ENCODE peak calls at places on chromosomes 11 and 22, in ten cellular contexts. One of them, this sample, is unnamed.
A peak's percentile ranks its signal among the peaks of the same experiment; 100 is the strongest.

GRCh38 chr11:19931141-19931767 is 218.6 kb downstream of the NAV2 start:
- DNase-seq in tibial nerve: no peak
- DNase-seq in stomach: no peak
- DNase-seq in spleen: no peak
- DNase-seq in prostate gland: no peak
- DNase-seq in transverse colon: no peak
- DNase-seq in heart left ventricle: no peak
- DNase-seq in A549: no peak
- DNase-seq in ovary: peak; percentile 42
- DNase-seq in body of pancreas: no peak
- DNase-seq in this sample: peak; percentile 42

GRCh38 chr11:123251656-123252344 is 56.8 kb upstream of the CLMP start:
- DNase-seq in ovary: peak; percentile 72
- DNase-seq in body of pancreas: peak; percentile 20
- DNase-seq in prostate gland: no peak
- DNase-seq in A549: no peak
- DNase-seq in heart left ventricle: peak; percentile 31
- DNase-seq in tibial nerve: peak; percentile 42
- DNase-seq in spleen: no peak
- DNase-seq in transverse colon: peak; percentile 39
- DNase-seq in stomach: no peak
- DNase-seq in this sample: peak; percentile 28

GRCh38 chr11:57763568-57763967 is 2.0 kb downstream of the CTNND1 start:
- DNase-seq in body of pancreas: no peak
- DNase-seq in stomach: no peak
- DNase-seq in heart left ventricle: no peak
- DNase-seq in tibial nerve: no peak
- DNase-seq in transverse colon: no peak
- DNase-seq in spleen: no peak
- DNase-seq in A549: no peak
- DNase-seq in ovary: no peak
- DNase-seq in prostate gland: peak; percentile 15
- DNase-seq in this sample: no peak

GRCh38 chr11:108929241-108929640 is 264.4 kb downstream of the DDX10 start:
- DNase-seq in spleen: no peak
- DNase-seq in prostate gland: no peak
- DNase-seq in A549: peak; percentile 92
- DNase-seq in body of pancreas: no peak
- DNase-seq in transverse colon: no peak
- DNase-seq in stomach: no peak
- DNase-seq in heart left ventricle: no peak
- DNase-seq in ovary: no peak
- DNase-seq in tibial nerve: no peak
- DNase-seq in this sample: no peak

GRCh38 chr22:29330753-29331152 is 15.3 kb upstream of the RASL10A start:
- DNase-seq in prostate gland: no peak
- DNase-seq in heart left ventricle: peak; percentile 53
- DNase-seq in tibial nerve: no peak
- DNase-seq in ovary: peak; percentile 88
- DNase-seq in stomach: no peak
- DNase-seq in body of pancreas: no peak
- DNase-seq in transverse colon: no peak
- DNase-seq in spleen: no peak
- DNase-seq in A549: no peak
- DNase-seq in this sample: no peak

GRCh38 chr22:38318792-38319773 is 1.9 kb upstream of the CSNK1E start:
- DNase-seq in heart left ventricle: no peak
- DNase-seq in spleen: no peak
- DNase-seq in prostate gland: no peak
- DNase-seq in ovary: no peak
- DNase-seq in body of pancreas: no peak
- DNase-seq in transverse colon: no peak
- DNase-seq in A549: no peak
- DNase-seq in tibial nerve: no peak
- DNase-seq in stomach: no peak
- DNase-seq in this sample: no peak

GRCh38 chr11:100632970-100633452 is 54.1 kb upstream of the ARHGAP42 start:
- DNase-seq in body of pancreas: peak; percentile 63
- DNase-seq in A549: peak; percentile 11
- DNase-seq in transverse colon: peak; percentile 56
- DNase-seq in spleen: no peak
- DNase-seq in ovary: peak; percentile 54
- DNase-seq in stomach: peak; percentile 88
- DNase-seq in tibial nerve: peak; percentile 42
- DNase-seq in prostate gland: peak; percentile 74
- DNase-seq in heart left ventricle: peak; percentile 81
- DNase-seq in this sample: peak; percentile 87

GRCh38 chr22:35611200-35611890 is 5.8 kb downstream of the MB start:
- DNase-seq in heart left ventricle: no peak
- DNase-seq in ovary: no peak
- DNase-seq in tibial nerve: no peak
- DNase-seq in prostate gland: no peak
- DNase-seq in spleen: no peak
- DNase-seq in body of pancreas: no peak
- DNase-seq in A549: no peak
- DNase-seq in stomach: no peak
- DNase-seq in transverse colon: no peak
- DNase-seq in this sample: no peak

GRCh38 chr11:125376856-125377255 is 119.2 kb downstream of the FEZ1 start:
- DNase-seq in stomach: no peak
- DNase-seq in body of pancreas: no peak
- DNase-seq in A549: no peak
- DNase-seq in tibial nerve: no peak
- DNase-seq in spleen: no peak
- DNase-seq in prostate gland: no peak
- DNase-seq in ovary: no peak
- DNase-seq in heart left ventricle: no peak
- DNase-seq in transverse colon: no peak
- DNase-seq in this sample: no peak

GRCh38 chr22:23282986-23283385 is 102.7 kb downstream of the BCR start:
- DNase-seq in heart left ventricle: no peak
- DNase-seq in A549: no peak
- DNase-seq in tibial nerve: no peak
- DNase-seq in transverse colon: no peak
- DNase-seq in body of pancreas: no peak
- DNase-seq in prostate gland: no peak
- DNase-seq in spleen: no peak
- DNase-seq in stomach: no peak
- DNase-seq in ovary: no peak
- DNase-seq in this sample: no peak

GRCh38 chr11:104332110-104332509 is 168.2 kb upstream of the PDGFD start:
- DNase-seq in tibial nerve: no peak
- DNase-seq in A549: peak; percentile 30
- DNase-seq in transverse colon: peak; percentile 17
- DNase-seq in prostate gland: no peak
- DNase-seq in heart left ventricle: no peak
- DNase-seq in ovary: no peak
- DNase-seq in spleen: no peak
- DNase-seq in stomach: peak; percentile 32
- DNase-seq in body of pancreas: peak; percentile 21
- DNase-seq in this sample: no peak

GRCh38 chr11:15873501-15873900 is 482.8 kb downstream of the SOX6 start:
- DNase-seq in transverse colon: no peak
- DNase-seq in ovary: no peak
- DNase-seq in A549: no peak
- DNase-seq in spleen: no peak
- DNase-seq in tibial nerve: no peak
- DNase-seq in stomach: no peak
- DNase-seq in prostate gland: no peak
- DNase-seq in heart left ventricle: no peak
- DNase-seq in body of pancreas: no peak
- DNase-seq in this sample: no peak

DNA sequence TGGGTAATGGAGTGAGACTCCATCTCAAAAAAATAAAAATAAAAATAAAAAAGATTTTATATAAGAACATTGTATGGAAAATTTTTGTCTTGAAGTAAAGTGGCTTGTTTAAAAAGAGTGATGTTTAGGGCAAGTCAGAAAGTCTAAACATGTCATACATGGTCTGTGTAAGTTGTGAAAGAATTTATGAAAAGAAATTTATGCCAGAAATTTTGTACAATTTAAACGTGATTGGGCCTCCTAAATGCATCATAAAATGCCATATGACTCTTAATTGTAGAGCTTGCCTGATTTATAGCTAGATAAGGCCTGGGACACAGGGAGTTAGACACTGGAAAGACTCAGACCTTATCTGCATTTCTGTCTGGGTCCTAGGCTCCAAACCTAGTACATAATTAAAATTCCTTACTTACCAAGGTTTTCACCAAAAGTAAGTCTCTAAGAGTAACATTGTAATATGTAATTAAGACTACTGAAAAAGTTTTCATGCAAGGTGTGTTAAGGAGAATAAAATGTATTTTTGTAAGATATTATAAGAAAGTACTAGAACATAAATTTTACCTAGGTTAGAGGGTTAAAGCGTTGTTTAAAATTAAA is 110.5 kb downstream of the AASDHPPT start:
- DNase-seq in tibial nerve: no peak
- DNase-seq in prostate gland: no peak
- DNase-seq in spleen: no peak
- DNase-seq in body of pancreas: no peak
- DNase-seq in ovary: no peak
- DNase-seq in heart left ventricle: no peak
- DNase-seq in A549: no peak
- DNase-seq in transverse colon: no peak
- DNase-seq in stomach: no peak
- DNase-seq in this sample: no peak
- TF ChIP-seq POLR2A in tibial nerve: no peak
- TF ChIP-seq POLR2A in prostate gland: no peak
- TF ChIP-seq POLR2A in spleen: no peak
- TF ChIP-seq POLR2A in body of pancreas: no peak
- TF ChIP-seq POLR2A in ovary: no peak
- TF ChIP-seq POLR2A in heart left ventricle: no peak
- TF ChIP-seq POLR2A in A549: no peak
- TF ChIP-seq POLR2A in transverse colon: no peak
- TF ChIP-seq POLR2A in stomach: no peak
- TF ChIP-seq POLR2A in this sample: no peak

GRCh38 chr11:440065-441042 is 1.5 kb downstream of the ANO9 start:
- DNase-seq in ovary: no peak
- DNase-seq in transverse colon: peak; percentile 66
- DNase-seq in stomach: no peak
- DNase-seq in A549: peak; percentile 64
- DNase-seq in tibial nerve: no peak
- DNase-seq in body of pancreas: no peak
- DNase-seq in heart left ventricle: no peak
- DNase-seq in prostate gland: no peak
- DNase-seq in spleen: no peak
- DNase-seq in this sample: no peak
- TF ChIP-seq CTCF in ovary: no peak
- TF ChIP-seq CTCF in transverse colon: peak; percentile 13
- TF ChIP-seq CTCF in stomach: no peak
- TF ChIP-seq CTCF in A549: no peak
- TF ChIP-seq CTCF in tibial nerve: no peak
- TF ChIP-seq CTCF in body of pancreas: no peak
- TF ChIP-seq CTCF in heart left ventricle: no peak
- TF ChIP-seq CTCF in prostate gland: no peak
- TF ChIP-seq CTCF in spleen: no peak
- TF ChIP-seq CTCF in this sample: no peak

DNA sequence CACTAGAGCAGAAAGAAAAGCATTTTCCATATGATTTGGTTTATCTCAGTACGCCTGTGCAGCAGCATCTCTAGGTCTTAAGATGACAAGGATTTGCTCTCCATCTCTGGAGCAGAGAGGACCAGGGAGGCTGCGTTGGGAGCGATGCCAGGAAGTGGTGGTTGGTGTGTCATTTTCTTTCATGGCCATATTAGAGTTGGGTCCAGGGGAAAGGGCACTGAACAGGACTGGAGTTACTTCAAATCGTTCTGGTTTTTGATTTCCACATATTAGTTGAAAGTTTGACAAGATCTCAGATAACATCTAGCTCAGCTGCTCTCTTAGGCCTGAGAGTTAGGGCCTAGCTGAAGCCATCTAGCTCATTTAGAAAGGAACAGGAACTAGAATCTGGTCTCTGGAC is 157.7 kb downstream of the ADAMTS15 start:
- DNase-seq in body of pancreas: no peak
- DNase-seq in prostate gland: no peak
- DNase-seq in transverse colon: no peak
- DNase-seq in tibial nerve: no peak
- DNase-seq in A549: no peak
- DNase-seq in ovary: no peak
- DNase-seq in heart left ventricle: no peak
- DNase-seq in spleen: no peak
- DNase-seq in stomach: no peak
- DNase-seq in this sample: no peak
- H3K4me1 ChIP-seq in body of pancreas: no peaks in the 10 kb centered on the region
- H3K4me1 ChIP-seq in prostate gland: no peaks in the 10 kb centered on the region
- H3K4me1 ChIP-seq in transverse colon: peaks cover 17% of the 10 kb centered on the region
- H3K4me1 ChIP-seq in tibial nerve: peaks cover 75% of the 10 kb centered on the region
- H3K4me1 ChIP-seq in A549: peaks cover 5% of the 10 kb centered on the region
- H3K4me1 ChIP-seq in ovary: peaks cover 22% of the 10 kb centered on the region
- H3K4me1 ChIP-seq in heart left ventricle: peaks cover 40% of the 10 kb centered on the region
- H3K4me1 ChIP-seq in spleen: peaks cover 30% of the 10 kb centered on the region
- H3K4me1 ChIP-seq in stomach: peaks cover 5% of the 10 kb centered on the region
- H3K4me1 ChIP-seq in this sample: peaks cover 31% of the 10 kb centered on the region

GRCh38 chr11:65660038-65660437 is 2.7 kb downstream of the RELA start:
- DNase-seq in prostate gland: no peak
- DNase-seq in heart left ventricle: no peak
- DNase-seq in body of pancreas: no peak
- DNase-seq in stomach: no peak
- DNase-seq in A549: no peak
- DNase-seq in spleen: peak; percentile 70
- DNase-seq in tibial nerve: no peak
- DNase-seq in transverse colon: no peak
- DNase-seq in ovary: no peak
- DNase-seq in this sample: no peak

GRCh38 chr11:65662802-65663633 is at the start of gene RELA:
- DNase-seq in stomach: peak; percentile 93
- DNase-seq in prostate gland: peak; percentile 92
- DNase-seq in transverse colon: peak; percentile 93
- DNase-seq in heart left ventricle: peak; percentile 96
- DNase-seq in A549: peak; percentile 91
- DNase-seq in tibial nerve: peak; percentile 93
- DNase-seq in spleen: peak; percentile 98
- DNase-seq in body of pancreas: peak; percentile 96
- DNase-seq in ovary: peak; percentile 97
- DNase-seq in this sample: peak; percentile 92

GRCh38 chr11:65662247-65662801 is 392 bp downstream of the RELA start:
- DNase-seq in spleen: no peak
- DNase-seq in heart left ventricle: no peak
- DNase-seq in tibial nerve: no peak
- DNase-seq in ovary: peak; percentile 47
- DNase-seq in prostate gland: no peak
- DNase-seq in stomach: no peak
- DNase-seq in transverse colon: no peak
- DNase-seq in A549: no peak
- DNase-seq in body of pancreas: no peak
- DNase-seq in this sample: no peak

GRCh38 chr11:65661599-65662246 is 993 bp downstream of the RELA start:
- DNase-seq in ovary: no peak
- DNase-seq in prostate gland: no peak
- DNase-seq in spleen: peak; percentile 84
- DNase-seq in body of pancreas: peak; percentile 12
- DNase-seq in transverse colon: no peak
- DNase-seq in stomach: no peak
- DNase-seq in A549: no peak
- DNase-seq in tibial nerve: no peak
- DNase-seq in heart left ventricle: no peak
- DNase-seq in this sample: no peak

GRCh38 chr11:65663634-65664200 is 1.0 kb upstream of the RELA start:
- DNase-seq in ovary: peak; percentile 79
- DNase-seq in stomach: peak; percentile 57
- DNase-seq in A549: no peak
- DNase-seq in prostate gland: no peak
- DNase-seq in spleen: peak; percentile 89
- DNase-seq in body of pancreas: peak; percentile 48
- DNase-seq in heart left ventricle: peak; percentile 79
- DNase-seq in transverse colon: peak; percentile 66
- DNase-seq in tibial nerve: no peak
- DNase-seq in this sample: peak; percentile 33
- TF ChIP-seq POLR2A in ovary: peak; percentile 47
- TF ChIP-seq POLR2A in stomach: no peak
- TF ChIP-seq POLR2A in A549: peak; percentile 4
- TF ChIP-seq POLR2A in prostate gland: peak; percentile 6
- TF ChIP-seq POLR2A in spleen: no peak
- TF ChIP-seq POLR2A in body of pancreas: no peak
- TF ChIP-seq POLR2A in heart left ventricle: no peak
- TF ChIP-seq POLR2A in transverse colon: no peak
- TF ChIP-seq POLR2A in tibial nerve: no peak
- TF ChIP-seq POLR2A in this sample: no peak